ENCODE peak calls at places on chromosomes 12 and 14, in four cellular contexts. S is dorsolateral prefrontal cortex; L is naive thymus-derived CD4-positive, alpha-beta T cell; B is AG04449. M is an unnamed sample.
A peak's percentile ranks its signal among the peaks of the same experiment; 100 is the strongest.

GRCh38 chr12:109710279-109710746 is 3.3 kb upstream of the FAM222A start:
- DNase-seq in S (no peak), L (no peak), B (no peak), M (no peak)

GRCh38 chr12:68178184-68178583 is 18.6 kb upstream of the IFNG start:
- DNase-seq in S (no peak), L (no peak), B (no peak), M (no peak)

GRCh38 chr12:132491761-132492378 is 1.9 kb downstream of the FBRSL1 start:
- DNase-seq in S (no peak), L (no peak), B (no peak), M (no peak)

GRCh38 chr14:54528973-54529372 is 19.3 kb downstream of the CGRRF1 start:
- DNase-seq in S (no peak), L (no peak), B (no peak), M (no peak)

GRCh38 chr12:10741836-10742235 is 18.7 kb upstream of the YBX3 start:
- DNase-seq in S (no peak), L (no peak), B (no peak), M (no peak)

GRCh38 chr12:13981296-13981962 is at the start of gene GRIN2B:
- DNase-seq in S (peak; percentile 66), L (no peak), B (no peak), M (no peak)

GRCh38 chr14:92539419-92539818 is 25.8 kb downstream of the RIN3 start:
- DNase-seq in S (no peak), L (no peak), B (no peak), M (no peak)

GRCh38 chr12:70106347-70106746 is 136.9 kb upstream of the CNOT2 start:
- DNase-seq in S (no peak), L (no peak), B (no peak), M (no peak)

GRCh38 chr12:130761537-130762318 is 45.6 kb upstream of the RIMBP2 start:
- DNase-seq in S (peak; percentile 66), L (peak; percentile 40), B (peak; percentile 4), M (peak; percentile 28)

GRCh38 chr12:66735275-66735674 is 56.4 kb upstream of the GRIP1 start:
- DNase-seq in S (no peak), L (no peak), B (no peak), M (no peak)

GRCh38 chr12:93884794-93885460 is 207.8 kb downstream of the CRADD start:
- DNase-seq in S (no peak), L (no peak), B (no peak), M (no peak)

GRCh38 chr14:100419856-100420255 is 96.7 kb downstream of the SLC25A47 start:
- DNase-seq in S (no peak), L (no peak), B (no peak), M (no peak)

GRCh38 chr12:116959845-116960514 is 49.2 kb downstream of the FBXW8 start:
- DNase-seq in S (no peak), L (no peak), B (no peak), M (no peak)

GRCh38 chr14:74638066-74638465 is 26.0 kb upstream of the LTBP2 start:
- DNase-seq in S (no peak), L (no peak), B (no peak), M (no peak)

GRCh38 chr12:2383276-2384028 is 330.7 kb downstream of the CACNA1C start:
- DNase-seq in S (no peak), L (no peak), B (no peak), M (no peak)

GRCh38 chr12:6607751-6608591 is 792 bp upstream of the CHD4 start:
- DNase-seq in S (no peak), L (peak; percentile 81), B (no peak), M (peak; percentile 77)

GRCh38 chr14:23300687-23301223 is 1.9 kb downstream of the PPP1R3E start:
- DNase-seq in S (no peak), L (no peak), B (no peak), M (peak; percentile 71)

GRCh38 chr14:96376093-96376492 is 12.8 kb downstream of the GSKIP start:
- DNase-seq in S (no peak), L (no peak), B (no peak), M (no peak)

GRCh38 chr12:49188205-49188915 is 520 bp downstream of the TUBA1A start:
- DNase-seq in S (peak; percentile 74), L (peak; percentile 85), B (no peak), M (peak; percentile 86)

GRCh38 chr12:71731439-71732356 is 23.0 kb upstream of the RAB21 start:
- DNase-seq in S (no peak), L (no peak), B (peak; percentile 38), M (no peak)

GRCh38 chr12:85405781-85406522 is 125.9 kb downstream of the ALX1 start:
- DNase-seq in S (no peak), L (no peak), B (peak; percentile 34), M (no peak)

GRCh38 chr12:2212971-2213869 is 160.4 kb downstream of the CACNA1C start:
- DNase-seq in S (peak; percentile 31), L (no peak), B (no peak), M (no peak)

GRCh38 chr14:69008411-69008810 is 29.3 kb upstream of the ACTN1 start:
- DNase-seq in S (no peak), L (no peak), B (peak; percentile 63), M (no peak)

GRCh38 chr12:57707250-57707649 is 13.3 kb downstream of the OS9 start:
- DNase-seq in S (no peak), L (no peak), B (no peak), M (no peak)

GRCh38 chr14:67335781-67336180 is 23.8 kb downstream of the ATP6V1D start:
- DNase-seq in S (no peak), L (no peak), B (no peak), M (no peak)

GRCh38 chr12:83172441-83172840 is 485.7 kb downstream of the TMTC2 start:
- DNase-seq in S (no peak), L (no peak), B (no peak), M (no peak)

GRCh38 chr14:52998376-52999010 is 47.6 kb upstream of the FERMT2 start:
- DNase-seq in S (no peak), L (no peak), B (peak; percentile 45), M (no peak)

GRCh38 chr12:22064968-22065367 is 18.9 kb downstream of the CMAS start:
- DNase-seq in S (no peak), L (no peak), B (no peak), M (no peak)

GRCh38 chr14:35159742-35160409 is 37.5 kb downstream of the PRORP start:
- DNase-seq in S (no peak), L (no peak), B (peak; percentile 83), M (no peak)

GRCh38 chr14:77883479-77884238 is 83.8 kb downstream of the ADCK1 start:
- DNase-seq in S (no peak), L (no peak), B (no peak), M (no peak)

GRCh38 chr12:57755454-57756372 is 810 bp downstream of the MARCHF9 start:
- DNase-seq in S (no peak), L (peak; percentile 58), B (no peak), M (no peak)

GRCh38 chr12:128463881-128464280 is 196.9 kb downstream of the TMEM132C start:
- DNase-seq in S (no peak), L (no peak), B (no peak), M (no peak)

GRCh38 chr12:127381043-127381668 is 885.8 kb upstream of the TMEM132C start:
- DNase-seq in S (peak; percentile 34), L (no peak), B (no peak), M (peak; percentile 6)

GRCh38 chr14:64968651-64969050 is 3.5 kb downstream of the RAB15 start:
- DNase-seq in S (no peak), L (no peak), B (no peak), M (no peak)

GRCh38 chr12:116436561-116437249 is 122.5 kb upstream of the MAP1LC3B2 start:
- DNase-seq in S (no peak), L (no peak), B (no peak), M (no peak)

DNA sequence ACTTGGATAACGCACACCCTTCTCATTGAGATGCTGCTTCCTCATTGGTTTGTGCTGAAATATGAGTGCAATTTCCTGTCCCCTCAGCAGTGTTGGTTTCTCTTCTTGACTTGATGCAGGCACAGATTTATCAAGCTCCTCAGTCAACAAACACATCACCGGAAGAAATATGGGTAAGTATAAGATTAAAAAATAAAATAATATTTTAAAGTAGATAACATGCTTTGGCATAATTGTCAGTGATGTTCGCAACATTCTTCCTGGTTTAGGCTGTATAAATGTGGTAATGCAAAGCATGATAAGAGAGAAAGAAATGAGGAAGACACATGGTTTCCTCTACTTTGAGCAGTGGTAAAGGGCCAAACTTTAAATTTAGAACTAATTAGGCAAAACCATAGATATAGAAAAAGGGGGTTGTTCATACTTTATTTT is at the start of gene GPR65:
- DNase-seq in S (no peak), L (peak; percentile 63), B (no peak), M (no peak)
- H3K4me3 ChIP-seq in S (peak within 1 kb of the TSS; percentile 10), L (peak within 1 kb of the TSS; percentile 66), B (no peak within 1 kb of the TSS), M (peak within 1 kb of the TSS; percentile 36)

GRCh38 chr12:53985900-53986685 is 1.1 kb downstream of the HOXC10 start:
- DNase-seq in S (no peak), L (no peak), B (no peak), M (no peak)
- H3K4me3 ChIP-seq in S (no peak overlapping the region), L (no peak overlapping the region), B (peak overlapping the region; percentile 96), M (no peak overlapping the region)

DNA sequence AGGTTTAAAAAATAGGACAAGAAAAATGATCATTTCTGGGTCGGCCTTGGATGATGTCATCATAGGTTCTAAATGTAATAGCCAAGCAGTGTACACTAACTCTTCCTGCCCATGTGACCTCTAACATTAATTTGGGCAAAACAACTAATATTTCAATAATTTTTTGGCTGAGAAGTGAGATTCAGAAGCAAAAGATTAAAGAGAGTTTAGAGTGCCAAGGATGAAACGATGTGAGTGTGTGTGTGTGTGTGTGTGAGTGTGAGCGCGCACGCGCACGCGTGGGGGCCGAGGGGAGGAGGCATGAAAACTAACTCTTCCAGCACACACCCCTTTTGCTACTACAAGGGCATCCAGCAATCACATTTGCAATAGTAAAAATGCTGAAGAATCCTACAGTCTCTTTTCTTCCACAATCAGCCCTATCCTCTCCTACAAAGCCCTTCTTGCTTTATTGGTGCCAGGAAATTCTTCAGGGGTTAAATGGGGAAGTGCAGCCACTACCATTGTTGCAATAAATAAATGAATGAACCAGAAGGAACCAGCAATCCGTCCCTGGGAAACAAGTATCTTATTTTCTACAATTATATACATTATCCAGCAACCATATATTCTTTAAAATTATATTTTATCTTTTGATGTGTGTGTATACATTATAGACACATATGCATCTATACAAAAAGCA is 52.9 kb downstream of the PEBP1 start:
- DNase-seq in S (peak; percentile 68), L (no peak), B (no peak), M (peak; percentile 32)
- H3K4me3 ChIP-seq in S (peak overlapping the region; percentile 61), L (no peak overlapping the region), B (peak overlapping the region; percentile 64), M (peak overlapping the region; percentile 30)

GRCh38 chr14:20412876-20413784 is at the start of gene TEP1:
- DNase-seq in S (peak; percentile 83), L (peak; percentile 57), B (no peak), M (peak; percentile 89)

GRCh38 chr14:20413785-20414117 is 450 bp upstream of the TEP1 start:
- DNase-seq in S (no peak), L (peak; percentile 22), B (no peak), M (no peak)

GRCh38 chr14:20403521-20403920 is 9.8 kb downstream of the TEP1 start:
- DNase-seq in S (no peak), L (no peak), B (no peak), M (no peak)

GRCh38 chr14:20412422-20412821 is 879 bp downstream of the TEP1 start:
- DNase-seq in S (no peak), L (peak; percentile 42), B (no peak), M (no peak)

GRCh38 chr14:20409226-20409625 is 4.1 kb downstream of the TEP1 start:
- DNase-seq in S (no peak), L (no peak), B (no peak), M (no peak)
- H3K4me3 ChIP-seq in S (no peak overlapping the region), L (no peak overlapping the region), B (no peak overlapping the region), M (no peak overlapping the region)